ENCODE peak calls at places on chromosomes 1 and 21, in eight cellular contexts. One of them, this sample, is unnamed.

GRCh38 chr1:195188821-195189220 is 1419.4 kb downstream of the KCNT2 start:
- DNase-seq in foreskin fibroblast: peak
- DNase-seq in COR-L47: no peak
- DNase-seq in MV-4-11: no peak
- DNase-seq in GM20000: no peak
- DNase-seq in Ammon's horn: no peak
- DNase-seq in GM04504: no peak
- DNase-seq in cerebellar cortex: no peak
- DNase-seq in this sample: no peak

GRCh38 chr1:8035289-8035688 is 9.2 kb upstream of the ERRFI1 start:
- DNase-seq in GM20000: no peak
- DNase-seq in foreskin fibroblast: no peak
- DNase-seq in MV-4-11: no peak
- DNase-seq in cerebellar cortex: no peak
- DNase-seq in COR-L47: no peak
- DNase-seq in Ammon's horn: no peak
- DNase-seq in GM04504: no peak
- DNase-seq in this sample: no peak

GRCh38 chr1:44355582-44356305 is 687 bp upstream of the ERI3 start:
- DNase-seq in MV-4-11: peak
- DNase-seq in GM04504: no peak
- DNase-seq in GM20000: no peak
- DNase-seq in COR-L47: no peak
- DNase-seq in foreskin fibroblast: no peak
- DNase-seq in cerebellar cortex: no peak
- DNase-seq in Ammon's horn: no peak
- DNase-seq in this sample: no peak

GRCh38 chr1:64898107-64898861 is 68.1 kb downstream of the JAK1 start:
- DNase-seq in MV-4-11: peak
- DNase-seq in foreskin fibroblast: peak
- DNase-seq in Ammon's horn: peak
- DNase-seq in GM04504: peak
- DNase-seq in COR-L47: peak
- DNase-seq in GM20000: peak
- DNase-seq in cerebellar cortex: peak
- DNase-seq in this sample: peak

GRCh38 chr21:46455575-46456385 is 2.9 kb upstream of the DIP2A start:
- DNase-seq in cerebellar cortex: no peak
- DNase-seq in GM20000: no peak
- DNase-seq in Ammon's horn: peak
- DNase-seq in MV-4-11: peak
- DNase-seq in foreskin fibroblast: peak
- DNase-seq in COR-L47: no peak
- DNase-seq in GM04504: no peak
- DNase-seq in this sample: peak

GRCh38 chr1:18166929-18167328 is 59.3 kb downstream of the IGSF21 start:
- DNase-seq in cerebellar cortex: no peak
- DNase-seq in foreskin fibroblast: no peak
- DNase-seq in GM20000: no peak
- DNase-seq in Ammon's horn: peak
- DNase-seq in MV-4-11: no peak
- DNase-seq in COR-L47: no peak
- DNase-seq in GM04504: no peak
- DNase-seq in this sample: no peak

GRCh38 chr1:22983944-22984343 is 11.3 kb upstream of the LACTBL1 start:
- DNase-seq in COR-L47: no peak
- DNase-seq in foreskin fibroblast: no peak
- DNase-seq in MV-4-11: no peak
- DNase-seq in cerebellar cortex: no peak
- DNase-seq in GM04504: no peak
- DNase-seq in Ammon's horn: no peak
- DNase-seq in GM20000: no peak
- DNase-seq in this sample: no peak

GRCh38 chr1:226548281-226549093 is at the start of gene STUM:
- DNase-seq in MV-4-11: no peak
- DNase-seq in Ammon's horn: peak
- DNase-seq in cerebellar cortex: peak
- DNase-seq in COR-L47: peak
- DNase-seq in foreskin fibroblast: peak
- DNase-seq in GM20000: peak
- DNase-seq in GM04504: no peak
- DNase-seq in this sample: no peak

GRCh38 chr1:23524163-23524562 is 6.9 kb downstream of the E2F2 start:
- DNase-seq in MV-4-11: no peak
- DNase-seq in Ammon's horn: no peak
- DNase-seq in foreskin fibroblast: no peak
- DNase-seq in COR-L47: no peak
- DNase-seq in GM04504: no peak
- DNase-seq in cerebellar cortex: no peak
- DNase-seq in GM20000: no peak
- DNase-seq in this sample: no peak

GRCh38 chr21:33058468-33059318 is 11.2 kb upstream of the OLIG1 start:
- DNase-seq in Ammon's horn: peak
- DNase-seq in cerebellar cortex: peak
- DNase-seq in COR-L47: no peak
- DNase-seq in GM20000: no peak
- DNase-seq in MV-4-11: peak
- DNase-seq in GM04504: no peak
- DNase-seq in foreskin fibroblast: no peak
- DNase-seq in this sample: peak